ENCODE peak calls at places on chromosomes 2 and 18, in six cellular contexts. L is A549, J is aorta, U is GM12878, A is body of pancreas, O is left lung. D is an unnamed sample.

GRCh38 chr2:100730290-100730868 is 89.6 kb upstream of the NPAS2 start:
- ATAC-seq in L (peak), J (peak), U (no peak), A (peak), O (peak), D (peak)

GRCh38 chr2:227782804-227783203 is 30.8 kb upstream of the CCL20 start:
- ATAC-seq in L (no peak), J (no peak), U (peak), A (no peak), O (no peak), D (no peak)

GRCh38 chr2:53848062-53848461 is 11.7 kb downstream of the GPR75 start:
- ATAC-seq in L (no peak), J (no peak), U (no peak), A (no peak), O (no peak), D (no peak)

GRCh38 chr2:112985090-112985489 is 7.3 kb downstream of the IL36G start:
- ATAC-seq in L (no peak), J (no peak), U (no peak), A (no peak), O (no peak), D (no peak)

GRCh38 chr18:55387139-55387984 is 200.6 kb downstream of the TCF4 start:
- ATAC-seq in L (no peak), J (peak), U (no peak), A (peak), O (no peak), D (peak)

GRCh38 chr2:81835318-81836000 is 1530.9 kb upstream of the LRRTM1 start:
- ATAC-seq in L (no peak), J (no peak), U (no peak), A (no peak), O (no peak), D (no peak)

GRCh38 chr2:98656800-98657199 is 48.4 kb downstream of the UNC50 start:
- ATAC-seq in L (no peak), J (no peak), U (no peak), A (no peak), O (peak), D (no peak)

GRCh38 chr2:166593403-166593802 is 99.4 kb upstream of the SCN7A start:
- ATAC-seq in L (no peak), J (no peak), U (no peak), A (no peak), O (no peak), D (no peak)

GRCh38 chr2:158346041-158346440 is 110.5 kb downstream of the CCDC148 start:
- ATAC-seq in L (no peak), J (no peak), U (no peak), A (no peak), O (no peak), D (no peak)

GRCh38 chr18:28995319-28995718 is 818.4 kb upstream of the CDH2 start:
- ATAC-seq in L (no peak), J (no peak), U (no peak), A (no peak), O (no peak), D (no peak)

GRCh38 chr2:26818255-26818654 is 29.7 kb upstream of the DPYSL5 start:
- ATAC-seq in L (peak), J (no peak), U (no peak), A (no peak), O (no peak), D (no peak)

GRCh38 chr2:192700934-192701333 is 506.2 kb upstream of the TMEFF2 start:
- ATAC-seq in L (no peak), J (no peak), U (no peak), A (no peak), O (no peak), D (no peak)

GRCh38 chr2:150280255-150280654 is 207.2 kb downstream of the RND3 start:
- ATAC-seq in L (no peak), J (peak), U (no peak), A (peak), O (peak), D (peak)

GRCh38 chr2:71466301-71467179 is 13.2 kb downstream of the DYSF start:
- ATAC-seq in L (peak), J (peak), U (no peak), A (peak), O (peak), D (peak)

GRCh38 chr2:119487434-119488244 is 36.6 kb downstream of the SCTR start:
- ATAC-seq in L (peak), J (no peak), U (peak), A (peak), O (peak), D (no peak)

GRCh38 chr2:65504814-65505697 is 72.7 kb upstream of the SPRED2 start:
- ATAC-seq in L (no peak), J (no peak), U (peak), A (peak), O (peak), D (peak)

GRCh38 chr18:31102020-31102684 is at the start of gene DSC2:
- ATAC-seq in L (peak), J (peak), U (no peak), A (peak), O (peak), D (no peak)

GRCh38 chr2:127563458-127564428 is 28.3 kb downstream of the MYO7B start:
- ATAC-seq in L (no peak), J (no peak), U (peak), A (no peak), O (peak), D (no peak)

GRCh38 chr2:8669157-8669852 is 12.6 kb upstream of the ID2 start:
- ATAC-seq in L (no peak), J (peak), U (no peak), A (peak), O (no peak), D (peak)

GRCh38 chr2:52034706-52035105 is 1002.8 kb upstream of the NRXN1 start:
- ATAC-seq in L (no peak), J (no peak), U (no peak), A (no peak), O (no peak), D (no peak)

GRCh38 chr18:40534748-40535147 is 1420.3 kb upstream of the PIK3C3 start:
- ATAC-seq in L (no peak), J (no peak), U (no peak), A (no peak), O (no peak), D (no peak)
- H3K4me3 ChIP-seq in L (no peak), J (no peak), U (no peak), A (no peak), O (no peak), D (no peak)

GRCh38 chr2:234015861-234016260 is 34.6 kb upstream of the SPP2 start:
- ATAC-seq in L (no peak), J (no peak), U (no peak), A (no peak), O (no peak), D (no peak)
- H3K4me3 ChIP-seq in L (no peak), J (no peak), U (no peak), A (no peak), O (no peak), D (no peak)

GRCh38 chr2:208253518-208254117 is 1.3 kb downstream of the IDH1 start:
- ATAC-seq in L (no peak), J (no peak), U (no peak), A (no peak), O (no peak), D (no peak)
- H3K4me3 ChIP-seq in L (peak), J (peak), U (peak), A (peak), O (peak), D (peak)

GRCh38 chr2:96564026-96564425 is 27.5 kb downstream of the ARID5A start:
- ATAC-seq in L (no peak), J (no peak), U (no peak), A (no peak), O (no peak), D (no peak)

GRCh38 chr2:96564563-96564962 is 28.0 kb downstream of the ARID5A start:
- ATAC-seq in L (no peak), J (no peak), U (no peak), A (no peak), O (no peak), D (no peak)

GRCh38 chr2:96565111-96565510 is 28.6 kb downstream of the ARID5A start:
- ATAC-seq in L (no peak), J (no peak), U (no peak), A (no peak), O (no peak), D (no peak)

GRCh38 chr2:96568094-96568493 is 31.5 kb downstream of the ARID5A start:
- ATAC-seq in L (no peak), J (no peak), U (no peak), A (no peak), O (no peak), D (no peak)
- H3K4me3 ChIP-seq in L (no peak), J (no peak), U (no peak), A (no peak), O (no peak), D (no peak)

GRCh38 chr2:84925336-84925723 is 19.9 kb downstream of the TMSB10 start:
- ATAC-seq in L (peak), J (no peak), U (peak), A (no peak), O (no peak), D (no peak)
- H3K4me3 ChIP-seq in L (peak), J (no peak), U (peak), A (no peak), O (no peak), D (no peak)

GRCh38 chr2:167943368-167943767 is 304.0 kb downstream of the STK39 start:
- ATAC-seq in L (no peak), J (peak), U (no peak), A (no peak), O (no peak), D (no peak)

GRCh38 chr2:167946367-167946955 is 300.9 kb downstream of the STK39 start:
- ATAC-seq in L (no peak), J (no peak), U (no peak), A (no peak), O (no peak), D (no peak)

GRCh38 chr2:167944825-167945659 is 302.4 kb downstream of the STK39 start:
- ATAC-seq in L (no peak), J (no peak), U (no peak), A (no peak), O (no peak), D (no peak)

GRCh38 chr2:167943877-167944276 is 303.5 kb downstream of the STK39 start:
- ATAC-seq in L (no peak), J (no peak), U (no peak), A (no peak), O (no peak), D (no peak)

DNA sequence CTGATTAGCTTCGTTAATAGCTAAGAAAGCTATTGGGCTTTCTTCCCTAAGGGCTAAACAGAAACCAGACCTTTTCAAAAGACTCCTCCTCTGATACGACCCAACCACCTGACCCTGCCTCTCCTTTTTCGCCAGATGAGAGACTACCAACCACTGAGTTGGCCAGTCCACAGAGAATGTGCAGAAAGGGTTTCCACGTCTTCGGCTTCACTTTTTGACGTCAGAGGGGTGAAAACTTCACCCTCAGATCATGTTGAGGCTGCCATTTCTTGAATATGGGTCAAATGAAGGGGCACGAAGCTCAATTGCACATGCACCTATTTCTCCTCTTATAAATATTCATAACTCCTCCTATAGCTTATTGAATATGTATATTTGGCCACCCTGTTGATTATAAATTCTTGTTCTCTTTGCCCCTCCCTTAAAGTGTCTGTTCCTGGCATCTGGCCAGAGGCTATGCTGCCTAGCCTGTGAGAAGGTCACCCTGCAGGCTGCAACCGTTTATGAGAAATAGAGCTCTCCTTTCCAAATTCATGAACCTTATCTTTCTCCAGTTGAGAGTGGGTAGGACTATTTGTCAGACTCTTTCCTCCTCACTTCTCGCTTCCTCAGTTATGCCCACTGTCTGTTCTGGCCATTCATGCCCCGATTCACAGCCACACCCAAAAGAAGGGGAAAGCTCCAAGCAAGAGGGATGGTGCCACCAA is 301.6 kb downstream of the STK39 start:
- ATAC-seq in L (no peak), J (no peak), U (no peak), A (no peak), O (no peak), D (no peak)
- H3K4me3 ChIP-seq in L (no peak), J (no peak), U (no peak), A (no peak), O (no peak), D (no peak)

GRCh38 chr2:41720298-41720697 is 327.5 kb upstream of the PKDCC start:
- ATAC-seq in L (no peak), J (no peak), U (peak), A (no peak), O (no peak), D (no peak)
- H3K4me3 ChIP-seq in L (no peak), J (peak), U (no peak), A (no peak), O (no peak), D (no peak)

D was measured in gastroesophageal sphincter.